ENCODE peak calls at places on chromosomes 7 and 10, in seven cellular contexts. One of them, this sample, is unnamed.

GRCh38 chr10:120392671-120393079 is 64.4 kb upstream of the PLPP4 start:
- DNase-seq in ovary: no peak
- DNase-seq in A549: no peak
- DNase-seq in testis: no peak
- DNase-seq in spleen: no peak
- DNase-seq in prostate gland: peak; percentile 96
- DNase-seq in IMR-90: no peak
- DNase-seq in this sample: no peak

GRCh38 chr7:34208878-34209621 is 303.7 kb downstream of the BMPER start:
- DNase-seq in ovary: peak; percentile 30
- DNase-seq in A549: no peak
- DNase-seq in testis: peak; percentile 23
- DNase-seq in spleen: no peak
- DNase-seq in prostate gland: no peak
- DNase-seq in IMR-90: no peak
- DNase-seq in this sample: no peak

GRCh38 chr7:55254596-55255500 is 110.3 kb upstream of the LANCL2 start:
- DNase-seq in ovary: peak; percentile 89
- DNase-seq in A549: peak; percentile 89
- DNase-seq in testis: peak; percentile 90
- DNase-seq in spleen: peak; percentile 91
- DNase-seq in prostate gland: peak; percentile 81
- DNase-seq in IMR-90: peak; percentile 67
- DNase-seq in this sample: peak; percentile 89

GRCh38 chr7:1884583-1885350 is 214.7 kb downstream of the ELFN1 start:
- DNase-seq in ovary: no peak
- DNase-seq in A549: no peak
- DNase-seq in testis: no peak
- DNase-seq in spleen: no peak
- DNase-seq in prostate gland: no peak
- DNase-seq in IMR-90: peak; percentile 20
- DNase-seq in this sample: no peak

GRCh38 chr10:7015457-7015856 is 395.4 kb downstream of the SFMBT2 start:
- DNase-seq in ovary: no peak
- DNase-seq in A549: no peak
- DNase-seq in testis: no peak
- DNase-seq in spleen: no peak
- DNase-seq in prostate gland: no peak
- DNase-seq in IMR-90: no peak
- DNase-seq in this sample: no peak

GRCh38 chr10:7339503-7339902 is 71.3 kb downstream of the SFMBT2 start:
- DNase-seq in ovary: no peak
- DNase-seq in A549: no peak
- DNase-seq in testis: no peak
- DNase-seq in spleen: no peak
- DNase-seq in prostate gland: no peak
- DNase-seq in IMR-90: no peak
- DNase-seq in this sample: no peak

GRCh38 chr7:110790992-110791391 is 299.9 kb upstream of the LRRN3 start:
- DNase-seq in ovary: no peak
- DNase-seq in A549: no peak
- DNase-seq in testis: no peak
- DNase-seq in spleen: no peak
- DNase-seq in prostate gland: no peak
- DNase-seq in IMR-90: peak; percentile 40
- DNase-seq in this sample: no peak

GRCh38 chr7:98110249-98111022 is 3.8 kb downstream of the LMTK2 start:
- DNase-seq in ovary: no peak
- DNase-seq in A549: no peak
- DNase-seq in testis: peak; percentile 57
- DNase-seq in spleen: no peak
- DNase-seq in prostate gland: no peak
- DNase-seq in IMR-90: peak; percentile 9
- DNase-seq in this sample: no peak

GRCh38 chr10:133445268-133445732 is 8.4 kb upstream of the SCART1 start:
- DNase-seq in ovary: no peak
- DNase-seq in A549: no peak
- DNase-seq in testis: no peak
- DNase-seq in spleen: no peak
- DNase-seq in prostate gland: peak; percentile 3
- DNase-seq in IMR-90: no peak
- DNase-seq in this sample: peak; percentile 8

GRCh38 chr7:149846436-149847046 is 8.4 kb downstream of the ZNF862 start:
- DNase-seq in ovary: no peak
- DNase-seq in A549: no peak
- DNase-seq in testis: no peak
- DNase-seq in spleen: no peak
- DNase-seq in prostate gland: no peak
- DNase-seq in IMR-90: no peak
- DNase-seq in this sample: no peak

GRCh38 chr7:70646551-70647248 is 485.2 kb upstream of the GALNT17 start:
- DNase-seq in ovary: no peak
- DNase-seq in A549: no peak
- DNase-seq in testis: no peak
- DNase-seq in spleen: no peak
- DNase-seq in prostate gland: no peak
- DNase-seq in IMR-90: no peak
- DNase-seq in this sample: no peak

GRCh38 chr10:44386546-44387052 is 1.7 kb upstream of the CXCL12 start:
- DNase-seq in ovary: peak; percentile 68
- DNase-seq in A549: peak; percentile 57
- DNase-seq in testis: peak; percentile 71
- DNase-seq in spleen: peak; percentile 84
- DNase-seq in prostate gland: no peak
- DNase-seq in IMR-90: peak; percentile 62
- DNase-seq in this sample: no peak
- H3K4me1 ChIP-seq in ovary: peaks cover 6% of the 10 kb centered on the region
- H3K4me1 ChIP-seq in A549: no peaks in the 10 kb centered on the region
- H3K4me1 ChIP-seq in testis: peaks cover 20% of the 10 kb centered on the region
- H3K4me1 ChIP-seq in spleen: no peaks in the 10 kb centered on the region
- H3K4me1 ChIP-seq in prostate gland: peaks cover 4% of the 10 kb centered on the region
- H3K4me1 ChIP-seq in IMR-90: peaks cover 3% of the 10 kb centered on the region
- H3K4me1 ChIP-seq in this sample: no peaks in the 10 kb centered on the region

GRCh38 chr10:110306452-110306768 is 1.7 kb upstream of the SMNDC1 start:
- DNase-seq in ovary: no peak
- DNase-seq in A549: no peak
- DNase-seq in testis: no peak
- DNase-seq in spleen: no peak
- DNase-seq in prostate gland: no peak
- DNase-seq in IMR-90: no peak
- DNase-seq in this sample: no peak

GRCh38 chr10:110305767-110306451 is 1.2 kb upstream of the SMNDC1 start:
- DNase-seq in ovary: peak; percentile 56
- DNase-seq in A549: peak; percentile 72
- DNase-seq in testis: peak; percentile 60
- DNase-seq in spleen: no peak
- DNase-seq in prostate gland: peak; percentile 38
- DNase-seq in IMR-90: peak; percentile 95
- DNase-seq in this sample: peak; percentile 74

GRCh38 chr10:110303681-110304080 is 1.0 kb downstream of the SMNDC1 start:
- DNase-seq in ovary: no peak
- DNase-seq in A549: no peak
- DNase-seq in testis: no peak
- DNase-seq in spleen: no peak
- DNase-seq in prostate gland: no peak
- DNase-seq in IMR-90: no peak
- DNase-seq in this sample: no peak

GRCh38 chr10:110304394-110304779 is 333 bp downstream of the SMNDC1 start:
- DNase-seq in ovary: no peak
- DNase-seq in A549: no peak
- DNase-seq in testis: peak; percentile 41
- DNase-seq in spleen: peak; percentile 93
- DNase-seq in prostate gland: peak; percentile 6
- DNase-seq in IMR-90: no peak
- DNase-seq in this sample: no peak

DNA sequence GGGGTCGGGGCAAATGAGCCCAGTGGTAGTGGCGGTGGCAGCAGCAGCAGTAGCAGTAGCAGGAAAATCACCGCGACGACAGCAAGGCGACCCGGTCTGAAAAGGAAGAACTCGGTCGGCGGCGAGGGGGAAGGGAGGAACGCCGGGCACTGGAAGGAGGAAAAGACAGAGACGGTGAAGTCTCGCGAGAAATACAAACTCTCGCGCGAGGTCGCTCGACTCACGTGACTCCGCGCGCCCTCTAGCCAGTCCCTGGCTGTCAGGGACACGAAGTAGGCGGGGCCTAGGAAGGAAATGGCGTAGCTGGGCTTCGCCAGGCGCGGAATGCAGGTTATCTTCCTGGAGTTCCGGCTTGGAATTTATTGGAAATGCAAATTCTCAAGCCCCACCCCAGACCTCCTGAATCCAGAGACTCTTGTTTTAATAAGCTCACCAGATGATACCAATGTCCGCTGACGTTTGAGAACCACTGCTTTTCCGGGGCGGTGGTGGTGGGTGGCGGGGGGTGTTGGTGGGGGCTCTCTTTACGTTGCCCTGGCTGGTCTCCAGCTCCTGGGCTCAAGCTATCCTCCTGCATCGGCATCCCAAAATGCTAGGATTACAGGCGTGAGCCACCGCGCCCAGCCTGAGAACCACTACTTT is at the start of gene SMNDC1:
- DNase-seq in ovary: peak; percentile 99
- DNase-seq in A549: peak; percentile 86
- DNase-seq in testis: peak; percentile 99
- DNase-seq in spleen: peak; percentile 98
- DNase-seq in prostate gland: peak; percentile 99
- DNase-seq in IMR-90: peak; percentile 97
- DNase-seq in this sample: peak; percentile 97
- TF ChIP-seq POLR2A in ovary: peak; percentile 56
- TF ChIP-seq POLR2A in A549: peak; percentile 28
- TF ChIP-seq POLR2A in testis: peak; percentile 31
- TF ChIP-seq POLR2A in spleen: peak; percentile 81
- TF ChIP-seq POLR2A in prostate gland: peak; percentile 73
- TF ChIP-seq POLR2A in IMR-90: peak; percentile 81
- TF ChIP-seq POLR2A in this sample: peak; percentile 87

GRCh38 chr7:138555684-138556083 is 95.6 kb downstream of the TRIM24 start:
- DNase-seq in ovary: no peak
- DNase-seq in A549: no peak
- DNase-seq in testis: no peak
- DNase-seq in spleen: no peak
- DNase-seq in prostate gland: no peak
- DNase-seq in IMR-90: no peak
- DNase-seq in this sample: no peak

GRCh38 chr7:138559448-138559847 is 99.4 kb downstream of the TRIM24 start:
- DNase-seq in ovary: no peak
- DNase-seq in A549: no peak
- DNase-seq in testis: no peak
- DNase-seq in spleen: no peak
- DNase-seq in prostate gland: no peak
- DNase-seq in IMR-90: no peak
- DNase-seq in this sample: no peak

GRCh38 chr7:138553805-138554204 is 93.7 kb downstream of the TRIM24 start:
- DNase-seq in ovary: no peak
- DNase-seq in A549: no peak
- DNase-seq in testis: no peak
- DNase-seq in spleen: no peak
- DNase-seq in prostate gland: no peak
- DNase-seq in IMR-90: no peak
- DNase-seq in this sample: no peak

GRCh38 chr7:138554674-138555073 is 94.6 kb downstream of the TRIM24 start:
- DNase-seq in ovary: no peak
- DNase-seq in A549: no peak
- DNase-seq in testis: no peak
- DNase-seq in spleen: no peak
- DNase-seq in prostate gland: no peak
- DNase-seq in IMR-90: no peak
- DNase-seq in this sample: no peak

DNA sequence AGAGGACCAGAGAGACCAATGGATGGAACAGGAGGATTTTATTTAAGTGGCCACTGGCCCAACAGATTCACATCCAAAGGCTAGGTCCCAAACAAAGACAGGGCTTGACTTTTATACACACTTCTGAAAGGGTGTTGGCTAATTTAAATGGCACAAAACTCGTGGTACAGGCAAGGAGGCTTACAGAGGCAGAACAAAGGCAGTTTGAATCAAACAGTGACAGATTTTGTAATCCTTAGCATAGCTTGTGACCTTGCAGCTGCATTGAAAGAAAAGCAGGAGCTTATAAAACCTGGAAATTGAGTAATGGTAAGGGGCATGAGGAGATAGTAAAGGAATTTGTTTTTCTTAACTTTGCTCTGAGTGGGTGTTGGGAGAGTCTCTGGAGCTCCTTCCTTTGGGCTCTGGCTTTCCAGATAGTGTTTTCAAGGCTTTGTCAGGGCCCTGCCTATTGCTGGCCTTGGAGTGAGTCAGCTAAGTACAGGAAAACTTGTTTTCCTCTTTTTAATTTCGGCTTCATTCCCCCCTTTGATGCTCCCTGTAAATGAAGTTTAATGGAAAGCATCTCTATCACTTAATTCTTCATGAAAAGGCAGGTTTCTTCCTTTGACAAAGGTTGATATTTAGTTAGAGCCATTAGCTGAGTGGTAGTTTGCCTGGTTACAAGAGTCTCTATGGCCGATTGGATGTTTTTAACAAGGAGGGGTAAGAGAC is 96.9 kb downstream of the TRIM24 start:
- DNase-seq in ovary: no peak
- DNase-seq in A549: no peak
- DNase-seq in testis: no peak
- DNase-seq in spleen: no peak
- DNase-seq in prostate gland: no peak
- DNase-seq in IMR-90: no peak
- DNase-seq in this sample: no peak
- H3K9me3 ChIP-seq in ovary: no peaks in the 10 kb centered on the region
- H3K9me3 ChIP-seq in A549: no peaks in the 10 kb centered on the region
- H3K9me3 ChIP-seq in testis: no peaks in the 10 kb centered on the region
- H3K9me3 ChIP-seq in spleen: peaks cover 17% of the 10 kb centered on the region
- H3K9me3 ChIP-seq in prostate gland: no peaks in the 10 kb centered on the region
- H3K9me3 ChIP-seq in IMR-90: peaks cover 26% of the 10 kb centered on the region
- H3K9me3 ChIP-seq in this sample: peaks cover 19% of the 10 kb centered on the region

DNA sequence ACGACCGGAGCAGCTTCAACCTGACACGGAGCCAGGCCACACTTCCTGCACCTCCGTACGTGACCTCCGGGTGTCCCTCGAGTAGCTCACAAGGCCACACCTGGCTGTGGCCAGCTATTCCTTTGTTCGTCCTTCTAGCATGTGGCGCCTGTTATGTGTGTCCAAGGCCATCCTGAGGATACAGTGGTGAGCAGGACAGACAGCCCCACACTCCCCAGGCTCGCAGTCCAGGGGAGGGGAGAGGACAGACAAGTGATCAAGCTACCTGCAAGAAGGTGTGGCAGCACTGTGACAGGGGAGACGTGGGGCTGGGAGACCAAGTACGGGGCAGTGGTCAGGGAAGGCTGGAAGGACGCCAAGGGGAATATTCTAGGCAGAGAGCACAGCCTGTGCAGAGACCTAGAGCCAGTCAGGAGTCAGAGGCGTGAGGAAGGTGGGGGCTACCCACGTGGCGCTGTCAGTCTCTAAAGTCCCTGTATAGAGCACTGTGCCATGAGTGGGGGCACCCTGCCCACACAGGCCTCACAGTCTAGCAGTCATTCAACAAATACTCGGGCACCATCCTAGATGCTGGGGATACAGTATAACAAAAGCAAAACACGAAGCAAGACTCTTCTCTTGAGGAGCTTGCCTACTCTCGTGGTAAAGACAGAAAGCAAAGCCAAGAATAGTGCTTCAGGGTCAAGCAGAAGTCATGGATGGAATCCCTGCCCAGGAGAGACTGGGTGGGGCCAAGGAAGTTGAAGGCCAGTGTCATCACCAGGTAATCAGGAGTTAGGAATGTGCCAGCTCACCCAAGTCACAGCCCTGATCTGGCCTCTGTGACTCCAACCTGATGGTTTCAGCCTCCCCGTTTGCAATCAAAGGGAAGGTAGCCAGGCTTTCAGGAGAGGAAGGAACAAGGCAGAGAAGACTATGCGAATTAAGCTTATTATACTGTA is 58.6 kb downstream of the PROSER2 start:
- DNase-seq in ovary: no peak
- DNase-seq in A549: peak; percentile 62
- DNase-seq in testis: no peak
- DNase-seq in spleen: no peak
- DNase-seq in prostate gland: no peak
- DNase-seq in IMR-90: peak; percentile 23
- DNase-seq in this sample: no peak
- H3K4me1 ChIP-seq in ovary: no peaks in the 10 kb centered on the region
- H3K4me1 ChIP-seq in A549: peaks cover 33% of the 10 kb centered on the region
- H3K4me1 ChIP-seq in testis: peaks cover 7% of the 10 kb centered on the region
- H3K4me1 ChIP-seq in spleen: no peaks in the 10 kb centered on the region
- H3K4me1 ChIP-seq in prostate gland: no peaks in the 10 kb centered on the region
- H3K4me1 ChIP-seq in IMR-90: peaks cover 6% of the 10 kb centered on the region
- H3K4me1 ChIP-seq in this sample: no peaks in the 10 kb centered on the region